ENCODE peak calls at places on chromosomes 2 and 18, in ten cellular contexts. One of them, this sample, is unnamed.

GRCh38 chr2:207163053-207163814 is 2.5 kb downstream of the KLF7 start:
- DNase-seq in stomach: peak; percentile 45
- DNase-seq in kidney epithelial cell: peak; percentile 94
- DNase-seq in mesothelial cell of epicardium: no peak
- DNase-seq in B cell: no peak
- DNase-seq in cardiac muscle cell: peak; percentile 87
- DNase-seq in upper lobe of right lung: no peak
- DNase-seq in omental fat pad: no peak
- DNase-seq in heart left ventricle: no peak
- DNase-seq in GM12865: no peak
- DNase-seq in this sample: no peak

GRCh38 chr18:59268722-59269562 is 4.3 kb downstream of the RAX start:
- DNase-seq in stomach: no peak
- DNase-seq in kidney epithelial cell: no peak
- DNase-seq in mesothelial cell of epicardium: no peak
- DNase-seq in B cell: peak; percentile 43
- DNase-seq in cardiac muscle cell: peak; percentile 36
- DNase-seq in upper lobe of right lung: peak; percentile 74
- DNase-seq in omental fat pad: no peak
- DNase-seq in heart left ventricle: peak; percentile 19
- DNase-seq in GM12865: peak; percentile 17
- DNase-seq in this sample: no peak

GRCh38 chr2:234178309-234179030 is 128.0 kb downstream of the SPP2 start:
- DNase-seq in stomach: no peak
- DNase-seq in kidney epithelial cell: no peak
- DNase-seq in mesothelial cell of epicardium: no peak
- DNase-seq in B cell: no peak
- DNase-seq in cardiac muscle cell: peak; percentile 44
- DNase-seq in upper lobe of right lung: peak; percentile 69
- DNase-seq in omental fat pad: no peak
- DNase-seq in heart left ventricle: no peak
- DNase-seq in GM12865: no peak
- DNase-seq in this sample: no peak

GRCh38 chr2:138496096-138496651 is 5.4 kb upstream of the SPOPL start:
- DNase-seq in stomach: no peak
- DNase-seq in kidney epithelial cell: no peak
- DNase-seq in mesothelial cell of epicardium: no peak
- DNase-seq in B cell: no peak
- DNase-seq in cardiac muscle cell: no peak
- DNase-seq in upper lobe of right lung: no peak
- DNase-seq in omental fat pad: no peak
- DNase-seq in heart left ventricle: no peak
- DNase-seq in GM12865: no peak
- DNase-seq in this sample: no peak

GRCh38 chr2:112189001-112189556 is 50.9 kb downstream of the FBLN7 start:
- DNase-seq in stomach: no peak
- DNase-seq in kidney epithelial cell: no peak
- DNase-seq in mesothelial cell of epicardium: no peak
- DNase-seq in B cell: no peak
- DNase-seq in cardiac muscle cell: no peak
- DNase-seq in upper lobe of right lung: no peak
- DNase-seq in omental fat pad: no peak
- DNase-seq in heart left ventricle: no peak
- DNase-seq in GM12865: no peak
- DNase-seq in this sample: peak; percentile 60

GRCh38 chr2:144323946-144324345 is 196.0 kb downstream of the ZEB2 start:
- DNase-seq in stomach: no peak
- DNase-seq in kidney epithelial cell: no peak
- DNase-seq in mesothelial cell of epicardium: no peak
- DNase-seq in B cell: no peak
- DNase-seq in cardiac muscle cell: no peak
- DNase-seq in upper lobe of right lung: no peak
- DNase-seq in omental fat pad: no peak
- DNase-seq in heart left ventricle: no peak
- DNase-seq in GM12865: no peak
- DNase-seq in this sample: no peak

GRCh38 chr18:37564796-37565137 is 831 bp downstream of the CELF4 start:
- DNase-seq in stomach: peak; percentile 42
- DNase-seq in kidney epithelial cell: no peak
- DNase-seq in mesothelial cell of epicardium: peak; percentile 69
- DNase-seq in B cell: no peak
- DNase-seq in cardiac muscle cell: peak; percentile 80
- DNase-seq in upper lobe of right lung: peak; percentile 75
- DNase-seq in omental fat pad: no peak
- DNase-seq in heart left ventricle: peak; percentile 64
- DNase-seq in GM12865: no peak
- DNase-seq in this sample: no peak

GRCh38 chr2:84904717-84905174 is 710 bp upstream of the TMSB10 start:
- DNase-seq in stomach: peak; percentile 83
- DNase-seq in kidney epithelial cell: no peak
- DNase-seq in mesothelial cell of epicardium: no peak
- DNase-seq in B cell: peak; percentile 24
- DNase-seq in cardiac muscle cell: peak; percentile 83
- DNase-seq in upper lobe of right lung: peak; percentile 92
- DNase-seq in omental fat pad: no peak
- DNase-seq in heart left ventricle: peak; percentile 81
- DNase-seq in GM12865: no peak
- DNase-seq in this sample: peak; percentile 85

GRCh38 chr2:109247812-109248211 is 118.8 kb downstream of the SH3RF3 start:
- DNase-seq in stomach: no peak
- DNase-seq in kidney epithelial cell: no peak
- DNase-seq in mesothelial cell of epicardium: no peak
- DNase-seq in B cell: no peak
- DNase-seq in cardiac muscle cell: peak; percentile 14
- DNase-seq in upper lobe of right lung: no peak
- DNase-seq in omental fat pad: no peak
- DNase-seq in heart left ventricle: no peak
- DNase-seq in GM12865: no peak
- DNase-seq in this sample: no peak

GRCh38 chr2:110737783-110738182 is 5.4 kb downstream of the ACOXL start:
- DNase-seq in stomach: no peak
- DNase-seq in kidney epithelial cell: no peak
- DNase-seq in mesothelial cell of epicardium: no peak
- DNase-seq in B cell: no peak
- DNase-seq in cardiac muscle cell: no peak
- DNase-seq in upper lobe of right lung: no peak
- DNase-seq in omental fat pad: no peak
- DNase-seq in heart left ventricle: no peak
- DNase-seq in GM12865: no peak
- DNase-seq in this sample: no peak

GRCh38 chr2:7567646-7568045 is 650.4 kb downstream of the RNF144A start:
- DNase-seq in stomach: no peak
- DNase-seq in kidney epithelial cell: no peak
- DNase-seq in mesothelial cell of epicardium: no peak
- DNase-seq in B cell: no peak
- DNase-seq in cardiac muscle cell: no peak
- DNase-seq in upper lobe of right lung: no peak
- DNase-seq in omental fat pad: no peak
- DNase-seq in heart left ventricle: no peak
- DNase-seq in GM12865: peak; percentile 76
- DNase-seq in this sample: no peak
- TF ChIP-seq CTCF in stomach: no peak
- TF ChIP-seq CTCF in kidney epithelial cell: no peak
- TF ChIP-seq CTCF in mesothelial cell of epicardium: no peak
- TF ChIP-seq CTCF in B cell: no peak
- TF ChIP-seq CTCF in cardiac muscle cell: no peak
- TF ChIP-seq CTCF in upper lobe of right lung: no peak
- TF ChIP-seq CTCF in omental fat pad: no peak
- TF ChIP-seq CTCF in heart left ventricle: no peak
- TF ChIP-seq CTCF in GM12865: no peak
- TF ChIP-seq CTCF in this sample: no peak

GRCh38 chr18:21452808-21453511 is 147.5 kb downstream of the ESCO1 start:
- DNase-seq in stomach: no peak
- DNase-seq in kidney epithelial cell: no peak
- DNase-seq in mesothelial cell of epicardium: no peak
- DNase-seq in B cell: no peak
- DNase-seq in cardiac muscle cell: no peak
- DNase-seq in upper lobe of right lung: no peak
- DNase-seq in omental fat pad: no peak
- DNase-seq in heart left ventricle: no peak
- DNase-seq in GM12865: no peak
- DNase-seq in this sample: no peak

GRCh38 chr18:21450503-21450902 is 150.0 kb downstream of the ESCO1 start:
- DNase-seq in stomach: no peak
- DNase-seq in kidney epithelial cell: no peak
- DNase-seq in mesothelial cell of epicardium: no peak
- DNase-seq in B cell: no peak
- DNase-seq in cardiac muscle cell: no peak
- DNase-seq in upper lobe of right lung: no peak
- DNase-seq in omental fat pad: no peak
- DNase-seq in heart left ventricle: no peak
- DNase-seq in GM12865: no peak
- DNase-seq in this sample: no peak

GRCh38 chr18:21450913-21451312 is 149.6 kb downstream of the ESCO1 start:
- DNase-seq in stomach: no peak
- DNase-seq in kidney epithelial cell: no peak
- DNase-seq in mesothelial cell of epicardium: no peak
- DNase-seq in B cell: no peak
- DNase-seq in cardiac muscle cell: no peak
- DNase-seq in upper lobe of right lung: no peak
- DNase-seq in omental fat pad: no peak
- DNase-seq in heart left ventricle: no peak
- DNase-seq in GM12865: no peak
- DNase-seq in this sample: no peak

GRCh38 chr18:21453512-21453862 is 147.0 kb downstream of the ESCO1 start:
- DNase-seq in stomach: no peak
- DNase-seq in kidney epithelial cell: no peak
- DNase-seq in mesothelial cell of epicardium: no peak
- DNase-seq in B cell: no peak
- DNase-seq in cardiac muscle cell: no peak
- DNase-seq in upper lobe of right lung: no peak
- DNase-seq in omental fat pad: no peak
- DNase-seq in heart left ventricle: no peak
- DNase-seq in GM12865: no peak
- DNase-seq in this sample: no peak

GRCh38 chr18:21452381-21452780 is 148.1 kb downstream of the ESCO1 start:
- DNase-seq in stomach: no peak
- DNase-seq in kidney epithelial cell: no peak
- DNase-seq in mesothelial cell of epicardium: no peak
- DNase-seq in B cell: no peak
- DNase-seq in cardiac muscle cell: no peak
- DNase-seq in upper lobe of right lung: no peak
- DNase-seq in omental fat pad: no peak
- DNase-seq in heart left ventricle: no peak
- DNase-seq in GM12865: no peak
- DNase-seq in this sample: no peak
- TF ChIP-seq CTCF in stomach: no peak
- TF ChIP-seq CTCF in kidney epithelial cell: no peak
- TF ChIP-seq CTCF in mesothelial cell of epicardium: no peak
- TF ChIP-seq CTCF in B cell: no peak
- TF ChIP-seq CTCF in cardiac muscle cell: no peak
- TF ChIP-seq CTCF in upper lobe of right lung: no peak
- TF ChIP-seq CTCF in omental fat pad: no peak
- TF ChIP-seq CTCF in heart left ventricle: no peak
- TF ChIP-seq CTCF in GM12865: no peak
- TF ChIP-seq CTCF in this sample: no peak

DNA sequence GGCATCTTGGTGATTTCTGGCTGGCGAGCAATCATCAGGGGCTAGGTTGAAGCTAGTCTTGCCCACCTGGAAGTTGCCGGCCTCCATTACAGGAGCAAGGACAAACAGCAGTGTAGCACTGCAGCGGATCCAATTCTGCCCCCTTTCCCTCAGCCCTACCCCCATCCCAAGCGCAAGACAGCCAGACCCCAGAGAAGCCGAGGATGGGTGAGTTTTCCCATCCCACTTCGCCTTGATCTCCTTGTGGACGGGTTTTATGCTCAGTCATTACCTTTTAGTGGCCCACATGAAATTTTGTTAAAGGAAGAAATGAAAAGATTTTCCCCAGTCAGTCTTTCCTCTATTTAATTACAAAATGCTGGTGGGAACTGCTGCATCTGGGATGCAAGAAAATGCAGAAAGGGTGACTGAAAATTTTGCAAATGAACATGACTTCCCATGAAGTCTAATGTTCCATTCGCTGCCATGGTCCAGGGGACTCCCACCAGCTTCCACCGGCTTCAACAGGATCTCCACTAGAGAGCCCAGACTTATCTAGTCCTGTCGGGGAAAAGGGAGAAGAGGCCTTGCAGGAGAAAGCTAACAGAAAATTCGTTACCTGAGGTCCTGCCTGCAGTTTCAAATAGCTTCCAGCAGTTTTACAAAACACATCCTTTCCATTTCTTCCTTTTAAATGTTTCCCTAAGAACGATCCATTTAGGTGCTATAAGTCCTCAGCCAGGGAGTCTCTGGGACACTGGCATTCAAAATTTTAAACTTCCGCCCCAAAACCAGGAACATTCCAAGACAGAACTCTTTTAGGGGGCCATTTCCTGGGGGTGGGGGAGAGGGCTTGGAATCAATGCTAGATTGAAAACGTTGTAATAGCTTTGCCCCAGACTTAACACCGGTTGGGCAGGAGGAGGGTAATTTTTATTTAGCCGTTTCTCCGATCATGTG is 1.9 kb upstream of the HOXD9 start:
- DNase-seq in stomach: no peak
- DNase-seq in kidney epithelial cell: no peak
- DNase-seq in mesothelial cell of epicardium: no peak
- DNase-seq in B cell: no peak
- DNase-seq in cardiac muscle cell: no peak
- DNase-seq in upper lobe of right lung: no peak
- DNase-seq in omental fat pad: no peak
- DNase-seq in heart left ventricle: no peak
- DNase-seq in GM12865: no peak
- DNase-seq in this sample: no peak
- TF ChIP-seq CTCF in stomach: no peak
- TF ChIP-seq CTCF in kidney epithelial cell: no peak
- TF ChIP-seq CTCF in mesothelial cell of epicardium: no peak
- TF ChIP-seq CTCF in B cell: no peak
- TF ChIP-seq CTCF in cardiac muscle cell: no peak
- TF ChIP-seq CTCF in upper lobe of right lung: no peak
- TF ChIP-seq CTCF in omental fat pad: no peak
- TF ChIP-seq CTCF in heart left ventricle: no peak
- TF ChIP-seq CTCF in GM12865: no peak
- TF ChIP-seq CTCF in this sample: no peak

GRCh38 chr2:166011660-166012059 is 58.1 kb upstream of the TTC21B start:
- DNase-seq in stomach: no peak
- DNase-seq in kidney epithelial cell: no peak
- DNase-seq in mesothelial cell of epicardium: no peak
- DNase-seq in B cell: no peak
- DNase-seq in cardiac muscle cell: no peak
- DNase-seq in upper lobe of right lung: no peak
- DNase-seq in omental fat pad: no peak
- DNase-seq in heart left ventricle: no peak
- DNase-seq in GM12865: no peak
- DNase-seq in this sample: no peak

GRCh38 chr2:166017208-166017607 is 63.6 kb upstream of the TTC21B start:
- DNase-seq in stomach: no peak
- DNase-seq in kidney epithelial cell: no peak
- DNase-seq in mesothelial cell of epicardium: no peak
- DNase-seq in B cell: no peak
- DNase-seq in cardiac muscle cell: no peak
- DNase-seq in upper lobe of right lung: no peak
- DNase-seq in omental fat pad: no peak
- DNase-seq in heart left ventricle: no peak
- DNase-seq in GM12865: no peak
- DNase-seq in this sample: no peak

DNA sequence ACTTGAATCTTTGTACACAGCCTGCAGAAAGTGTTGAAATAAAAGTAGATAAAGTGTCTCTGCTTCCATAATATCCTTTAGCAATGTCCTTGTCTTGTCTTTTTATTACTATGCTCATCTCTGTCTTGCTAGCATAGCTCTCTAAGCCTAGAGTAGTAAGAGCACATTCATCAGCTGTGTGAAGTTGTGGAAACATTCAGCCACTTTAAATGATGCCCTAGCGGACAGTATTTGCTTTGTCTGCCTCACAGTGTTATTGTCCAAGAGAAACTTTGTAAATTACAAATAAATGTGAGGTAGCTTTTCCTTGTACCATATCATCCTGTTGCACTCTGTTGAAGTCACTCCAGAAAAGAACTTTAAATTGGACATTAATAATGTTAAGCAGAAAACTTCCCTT is 60.3 kb upstream of the TTC21B start:
- DNase-seq in stomach: no peak
- DNase-seq in kidney epithelial cell: no peak
- DNase-seq in mesothelial cell of epicardium: no peak
- DNase-seq in B cell: no peak
- DNase-seq in cardiac muscle cell: no peak
- DNase-seq in upper lobe of right lung: no peak
- DNase-seq in omental fat pad: no peak
- DNase-seq in heart left ventricle: no peak
- DNase-seq in GM12865: no peak
- DNase-seq in this sample: no peak
- TF ChIP-seq CTCF in stomach: no peak
- TF ChIP-seq CTCF in kidney epithelial cell: no peak
- TF ChIP-seq CTCF in mesothelial cell of epicardium: no peak
- TF ChIP-seq CTCF in B cell: no peak
- TF ChIP-seq CTCF in cardiac muscle cell: no peak
- TF ChIP-seq CTCF in upper lobe of right lung: no peak
- TF ChIP-seq CTCF in omental fat pad: no peak
- TF ChIP-seq CTCF in heart left ventricle: no peak
- TF ChIP-seq CTCF in GM12865: no peak
- TF ChIP-seq CTCF in this sample: no peak

This sample was measured in osteocyte.